ENCODE peak calls at places on chromosomes 3 and 15, in five cellular contexts. N is fibroblast of lung, M is MM.1S, Z is tibial nerve, J is psoas muscle. W is an unnamed sample. For H3K4me1, the result is how much of the 10 kb centered on the place peaks cover.

GRCh38 chr15:75651810-75652543 is 4.3 kb downstream of the SNX33 start:
- DNase-seq in N (no peak), M (no peak), J (peak), Z (no peak), W (no peak)

GRCh38 chr3:94307588-94307987 is 244.7 kb downstream of the NSUN3 start:
- DNase-seq in M (no peak), J (no peak), N (no peak), Z (no peak), W (no peak)

GRCh38 chr3:10466186-10466585 is 39.2 kb downstream of the ATP2B2 start:
- DNase-seq in J (no peak), M (no peak), Z (no peak), N (no peak), W (no peak)

GRCh38 chr3:32374788-32375595 is 16.7 kb upstream of the CMTM7 start:
- DNase-seq in N (peak), M (peak), Z (peak), J (no peak), W (peak)

GRCh38 chr15:90954712-90955671 is at the start of gene RCCD1:
- DNase-seq in M (peak), Z (peak), N (peak), J (peak), W (peak)

GRCh38 chr3:47617061-47618010 is 38.7 kb upstream of the CSPG5 start:
- DNase-seq in Z (no peak), N (peak), J (no peak), M (no peak), W (no peak)

GRCh38 chr15:41798607-41799487 is 24.6 kb downstream of the MAPKBP1 start:
- DNase-seq in M (no peak), J (no peak), Z (no peak), N (no peak), W (no peak)

GRCh38 chr3:55571913-55572312 is 84.8 kb upstream of the WNT5A start:
- DNase-seq in M (no peak), J (peak), N (no peak), Z (no peak), W (peak)

GRCh38 chr15:83365370-83365938 is 81.0 kb upstream of the BNC1 start:
- DNase-seq in Z (no peak), N (peak), M (peak), J (peak), W (peak)

GRCh38 chr3:154050766-154051165 is 70.4 kb upstream of the ARHGEF26 start:
- DNase-seq in J (no peak), M (no peak), Z (no peak), N (no peak), W (no peak)

GRCh38 chr3:67334588-67334987 is 319.8 kb downstream of the SUCLG2 start:
- DNase-seq in N (no peak), J (no peak), M (no peak), Z (no peak), W (no peak)

GRCh38 chr15:28098766-28099554 is at the start of gene OCA2:
- DNase-seq in Z (no peak), J (peak), N (peak), M (no peak), W (peak)

GRCh38 chr15:82936966-82937647 is 15.4 kb downstream of the HOMER2 start:
- DNase-seq in Z (no peak), N (no peak), M (no peak), J (peak), W (no peak)

GRCh38 chr3:15638193-15638890 is 36.8 kb downstream of the BTD start:
- DNase-seq in J (no peak), Z (no peak), N (peak), M (peak), W (no peak)

GRCh38 chr15:67186226-67186649 is 68.2 kb downstream of the AAGAB start:
- DNase-seq in M (no peak), J (peak), N (no peak), Z (no peak), W (no peak)

GRCh38 chr3:8663177-8664061 is 18.8 kb upstream of the SSUH2 start:
- DNase-seq in Z (peak), M (peak), N (peak), J (peak), W (peak)

GRCh38 chr3:78221796-78222195 is 1181.9 kb downstream of the ROBO2 start:
- DNase-seq in J (no peak), M (no peak), N (no peak), Z (no peak), W (no peak)

GRCh38 chr15:53404930-53405493 is 354.5 kb downstream of the WDR72 start:
- DNase-seq in Z (no peak), M (no peak), N (no peak), J (no peak), W (no peak)

GRCh38 chr3:127964053-127964452 is 49.0 kb downstream of the KBTBD12 start:
- DNase-seq in N (peak), J (no peak), M (no peak), Z (no peak), W (peak)

GRCh38 chr3:25426408-25426807 is 1.7 kb upstream of the RARB start:
- DNase-seq in Z (no peak), M (no peak), N (no peak), J (no peak), W (peak)

GRCh38 chr3:56291244-56291680 is 177.0 kb downstream of the ERC2 start:
- DNase-seq in N (no peak), J (no peak), Z (no peak), M (peak), W (no peak)

GRCh38 chr15:31241888-31242287 is 84.7 kb upstream of the KLF13 start:
- DNase-seq in J (no peak), Z (no peak), M (no peak), N (no peak), W (no peak)

GRCh38 chr15:78917888-78918287 is 27.0 kb downstream of the CTSH start:
- DNase-seq in N (no peak), Z (no peak), M (no peak), J (no peak), W (no peak)

GRCh38 chr3:23217872-23218554 is 14.9 kb downstream of the UBE2E2 start:
- DNase-seq in N (peak), Z (no peak), M (no peak), J (no peak), W (no peak)

GRCh38 chr3:49007068-49007770 is at the start of gene WDR6:
- DNase-seq in N (peak), M (peak), J (peak), Z (peak), W (peak)

GRCh38 chr3:111103807-111104206 is 32.2 kb downstream of the NECTIN3 start:
- DNase-seq in M (no peak), Z (no peak), N (no peak), J (no peak), W (no peak)

GRCh38 chr3:128269796-128270195 is 116.5 kb downstream of the EEFSEC start:
- DNase-seq in J (no peak), N (no peak), Z (no peak), M (no peak), W (no peak)

GRCh38 chr15:33310481-33311311 is at the start of gene RYR3:
- DNase-seq in N (peak), M (no peak), J (peak), Z (no peak), W (peak)

GRCh38 chr15:87401986-87402385 is 854.6 kb downstream of the NTRK3 start:
- DNase-seq in J (no peak), M (no peak), N (no peak), Z (no peak), W (no peak)

GRCh38 chr3:25885544-25885943 is 95.7 kb downstream of the OXSM start:
- DNase-seq in Z (no peak), M (no peak), J (no peak), N (no peak), W (no peak)

GRCh38 chr15:70509282-70510272 is 253.8 kb downstream of the UACA start:
- DNase-seq in M (no peak), J (no peak), N (no peak), Z (no peak), W (peak)

GRCh38 chr15:84949043-84949442 is 32.6 kb upstream of the PDE8A start:
- DNase-seq in M (no peak), J (no peak), Z (no peak), N (peak), W (no peak)

GRCh38 chr3:187616307-187616939 is 53.8 kb downstream of the SST start:
- DNase-seq in M (peak), J (peak), Z (no peak), N (peak), W (peak)

GRCh38 chr3:165875644-165876043 is 38.4 kb upstream of the BCHE start:
- DNase-seq in M (no peak), Z (no peak), N (no peak), J (no peak), W (no peak)

GRCh38 chr3:165874663-165875489 is 37.7 kb upstream of the BCHE start:
- DNase-seq in M (no peak), Z (no peak), N (no peak), J (no peak), W (no peak)
- H3K4me3 ChIP-seq in M (no peak), Z (no peak), N (no peak), J (no peak), W (no peak)

GRCh38 chr15:68634531-68634930 is 55.7 kb downstream of the CORO2B start:
- DNase-seq in Z (no peak), M (no peak), J (no peak), N (no peak), W (no peak)

GRCh38 chr15:68633181-68634121 is 54.7 kb downstream of the CORO2B start:
- DNase-seq in Z (no peak), J (no peak), N (no peak), M (no peak), W (no peak)

GRCh38 chr15:68635142-68635541 is 56.3 kb downstream of the CORO2B start:
- DNase-seq in M (no peak), J (no peak), Z (no peak), N (peak), W (no peak)

GRCh38 chr15:68632101-68632500 is 53.3 kb downstream of the CORO2B start:
- DNase-seq in J (no peak), M (no peak), Z (no peak), N (no peak), W (no peak)

DNA sequence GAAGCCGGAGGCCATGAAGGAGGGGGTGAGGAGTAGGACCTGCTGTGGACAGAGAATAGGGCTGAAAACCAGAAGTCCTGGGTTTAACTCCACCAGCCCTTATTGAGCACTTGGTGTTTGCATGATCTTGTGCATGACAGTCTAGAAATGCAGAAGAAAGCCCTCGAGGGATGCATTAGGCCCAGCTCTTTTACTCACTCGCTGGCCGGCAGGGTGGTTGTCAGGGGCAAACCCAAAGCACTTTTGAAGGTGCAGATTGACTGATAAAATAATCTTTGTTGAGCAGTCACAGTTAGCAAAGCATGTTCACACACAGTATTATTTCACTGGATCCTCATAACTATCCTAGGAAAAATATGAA is 55.3 kb downstream of the CORO2B start:
- DNase-seq in J (no peak), N (no peak), Z (no peak), M (no peak), W (no peak)
- H3K4me1 ChIP-seq in J (under half), N (under half), Z (half or more), M (under half), W (under half)

GRCh38 chr3:119230071-119230470 is 10.6 kb downstream of the B4GALT4 start:
- DNase-seq in M (no peak), Z (no peak), N (no peak), J (no peak), W (no peak)

GRCh38 chr3:119228290-119229145 is 12.2 kb downstream of the B4GALT4 start:
- DNase-seq in Z (no peak), N (no peak), J (no peak), M (no peak), W (no peak)

GRCh38 chr3:119229190-119229589 is 11.5 kb downstream of the B4GALT4 start:
- DNase-seq in M (no peak), N (no peak), J (no peak), Z (no peak), W (no peak)

GRCh38 chr3:119227064-119227850 is 13.4 kb downstream of the B4GALT4 start:
- DNase-seq in Z (no peak), N (no peak), M (no peak), J (no peak), W (no peak)

GRCh38 chr3:119230745-119231144 is 9.9 kb downstream of the B4GALT4 start:
- DNase-seq in Z (no peak), N (no peak), J (no peak), M (no peak), W (no peak)
- H3K27ac ChIP-seq in Z (no peak), N (no peak), J (no peak), M (no peak), W (no peak)

GRCh38 chr15:80404057-80404718 is at the start of gene ARNT2:
- DNase-seq in N (no peak), M (peak), Z (no peak), J (peak), W (no peak)

GRCh38 chr15:80404719-80405553 is 754 bp downstream of the ARNT2 start:
- DNase-seq in J (peak), M (no peak), N (no peak), Z (no peak), W (no peak)

GRCh38 chr15:80405554-80405850 is 1.3 kb downstream of the ARNT2 start:
- DNase-seq in Z (no peak), M (no peak), J (no peak), N (no peak), W (no peak)

GRCh38 chr15:80402339-80402738 is 1.8 kb upstream of the ARNT2 start:
- DNase-seq in M (no peak), N (no peak), Z (no peak), J (no peak), W (no peak)

DNA sequence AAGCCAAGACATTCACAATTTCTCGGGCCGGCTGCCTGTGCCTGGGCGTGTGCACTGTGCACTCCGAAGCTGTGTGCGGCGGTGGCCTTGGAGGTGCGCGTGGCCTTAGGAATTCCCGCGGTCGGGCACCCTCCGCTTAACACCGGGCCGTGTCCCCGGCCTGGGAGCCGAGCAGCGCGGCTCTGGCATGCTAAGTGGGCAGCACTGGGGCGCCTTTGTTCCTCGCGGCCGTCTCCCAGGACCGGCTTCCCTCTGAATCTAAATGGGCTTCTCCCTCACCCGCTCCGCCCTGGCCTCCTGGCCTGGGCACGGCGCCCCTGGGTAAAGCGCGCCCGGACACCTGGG is 498 bp upstream of the ARNT2 start:
- DNase-seq in N (no peak), Z (no peak), J (peak), M (no peak), W (no peak)
- H3K4me3 ChIP-seq in N (no peak), Z (peak), J (peak), M (peak), W (peak)

DNA sequence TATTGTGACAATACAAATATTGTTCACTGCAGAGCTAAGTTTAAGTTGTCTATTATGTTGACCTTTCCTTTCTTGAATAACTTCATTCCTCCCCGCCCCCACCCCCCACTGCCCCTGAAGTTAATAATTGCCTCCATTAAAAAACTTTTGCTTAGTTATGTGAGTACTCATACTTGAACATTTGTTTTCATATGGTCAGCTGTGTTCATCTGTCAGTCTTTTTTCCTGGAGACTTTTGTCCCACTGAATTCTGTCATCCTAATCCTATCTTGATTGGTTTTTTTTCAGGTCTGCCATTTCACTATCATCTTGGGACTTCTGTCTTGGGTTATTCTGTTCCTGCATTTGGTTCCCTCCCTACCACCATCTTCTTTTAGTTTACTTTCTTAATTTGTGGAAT is 8.5 kb downstream of the SLC25A36 start:
- DNase-seq in J (no peak), M (no peak), N (no peak), Z (no peak), W (no peak)
- H3K4me1 ChIP-seq in J (under half), M (under half), N (under half), Z (half or more), W (under half)

GRCh38 chr15:64861331-64861730 is 19.6 kb downstream of the PLEKHO2 start:
- DNase-seq in M (no peak), J (no peak), Z (no peak), N (no peak), W (no peak)

GRCh38 chr15:64859226-64859625 is 17.5 kb downstream of the PLEKHO2 start:
- DNase-seq in Z (no peak), J (no peak), M (no peak), N (no peak), W (no peak)

GRCh38 chr15:64864080-64864479 is 22.4 kb downstream of the PLEKHO2 start:
- DNase-seq in N (no peak), Z (no peak), J (no peak), M (no peak), W (no peak)

GRCh38 chr15:64865126-64865997 is 23.6 kb downstream of the PLEKHO2 start:
- DNase-seq in J (no peak), Z (no peak), M (no peak), N (no peak), W (no peak)

DNA sequence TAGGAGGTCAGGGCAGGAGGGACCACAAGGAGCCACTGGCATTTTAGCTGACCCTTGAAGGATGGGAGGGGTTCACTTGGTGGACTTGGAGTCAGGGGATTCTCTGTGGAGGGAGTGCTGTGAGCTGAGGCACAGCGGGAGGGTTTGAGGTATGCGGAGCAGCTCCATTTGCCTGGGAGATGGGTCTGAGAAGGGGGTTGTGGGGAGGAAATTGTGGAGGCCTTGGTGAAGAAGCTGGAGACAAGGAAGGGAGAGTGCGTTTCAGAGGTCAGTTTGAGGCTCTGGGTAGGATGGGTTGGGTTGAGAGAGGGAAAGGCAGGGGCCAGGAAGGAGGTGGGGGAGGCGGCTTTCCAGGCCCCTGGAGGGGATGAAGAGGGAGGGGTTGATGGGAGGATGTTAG is 20.2 kb downstream of the PLEKHO2 start:
- DNase-seq in J (no peak), Z (no peak), M (no peak), N (no peak), W (no peak)
- H3K27ac ChIP-seq in J (no peak), Z (no peak), M (no peak), N (no peak), W (peak)

GRCh38 chr3:196793224-196793623 is 53.6 kb downstream of the PAK2 start:
- DNase-seq in N (peak), J (no peak), M (no peak), Z (no peak), W (no peak)

GRCh38 chr3:196789773-196790419 is 50.2 kb downstream of the PAK2 start:
- DNase-seq in N (no peak), M (no peak), J (no peak), Z (no peak), W (no peak)

GRCh38 chr3:196790636-196791035 is 51.0 kb downstream of the PAK2 start:
- DNase-seq in N (no peak), J (no peak), M (no peak), Z (no peak), W (no peak)

GRCh38 chr3:196792771-196793170 is 53.1 kb downstream of the PAK2 start:
- DNase-seq in J (no peak), N (no peak), Z (no peak), M (no peak), W (no peak)

DNA sequence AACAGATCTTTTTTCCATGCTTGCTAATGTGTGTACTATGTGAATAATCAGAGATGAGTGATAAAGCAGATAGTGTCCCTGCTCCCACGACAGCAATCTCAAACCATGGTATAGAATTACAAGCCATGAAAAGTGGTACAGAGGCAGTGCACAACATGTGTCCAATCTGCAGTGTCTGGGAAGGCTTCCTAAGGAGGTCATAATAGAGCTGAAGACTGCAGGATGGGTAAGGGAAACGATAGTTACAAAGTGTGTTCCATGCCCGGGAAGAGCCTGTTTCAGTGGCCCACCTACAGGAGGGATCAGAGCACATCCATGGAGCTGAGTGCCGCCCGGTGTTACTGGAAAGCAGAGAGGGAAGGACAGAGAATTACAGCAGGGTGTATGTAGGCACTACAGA is 48.9 kb downstream of the PAK2 start:
- DNase-seq in J (no peak), M (no peak), Z (no peak), N (no peak), W (no peak)
- H3K4me3 ChIP-seq in J (no peak), M (no peak), Z (no peak), N (no peak), W (no peak)